ENCODE peak calls at places on chromosomes 2 and 18, in five cellular contexts. O, F, A, C and M are unnamed samples.

GRCh38 chr2:199384043-199384442 is 73.7 kb downstream of the SATB2 start:
- DNase-seq in O (no peak), F (no peak), A (no peak), C (no peak), M (no peak)

GRCh38 chr18:51151568-51152511 is 45.6 kb downstream of the MEX3C start:
- DNase-seq in O (no peak), F (peak; percentile 78), A (no peak), C (no peak), M (no peak)

GRCh38 chr2:88227446-88227845 is 57.3 kb downstream of the THNSL2 start:
- DNase-seq in O (no peak), F (no peak), A (no peak), C (no peak), M (no peak)

GRCh38 chr2:84880395-84880644 is 564 bp downstream of the TRABD2A start:
- DNase-seq in O (no peak), F (no peak), A (no peak), C (no peak), M (no peak)

GRCh38 chr2:147607379-147607778 is 237.4 kb upstream of the ACVR2A start:
- DNase-seq in O (no peak), F (no peak), A (no peak), C (no peak), M (no peak)

GRCh38 chr2:52659536-52659935 is 1108.1 kb upstream of the CHAC2 start:
- DNase-seq in O (no peak), F (no peak), A (peak; percentile 35), C (peak; percentile 13), M (peak; percentile 7)

GRCh38 chr2:219125225-219125885 is 35.3 kb downstream of the NHEJ1 start:
- DNase-seq in O (no peak), F (no peak), A (peak; percentile 95), C (peak; percentile 42), M (peak; percentile 88)

GRCh38 chr2:241017228-241017940 is 19.0 kb downstream of the SNED1 start:
- DNase-seq in O (no peak), F (no peak), A (no peak), C (no peak), M (no peak)

GRCh38 chr2:72153026-72153791 is 5.5 kb upstream of the CYP26B1 start:
- DNase-seq in O (no peak), F (peak; percentile 38), A (no peak), C (no peak), M (no peak)

GRCh38 chr2:110735366-110735765 is 3.0 kb downstream of the ACOXL start:
- DNase-seq in O (no peak), F (no peak), A (no peak), C (no peak), M (no peak)

GRCh38 chr18:36809590-36810381 is 19.0 kb downstream of the TPGS2 start:
- DNase-seq in O (no peak), F (peak; percentile 56), A (peak; percentile 83), C (no peak), M (peak; percentile 78)

GRCh38 chr2:12316464-12316863 is 400.3 kb upstream of the TRIB2 start:
- DNase-seq in O (no peak), F (no peak), A (no peak), C (no peak), M (no peak)

GRCh38 chr18:36153203-36153602 is 23.5 kb downstream of the ELP2 start:
- DNase-seq in O (no peak), F (no peak), A (peak; percentile 9), C (peak; percentile 77), M (peak; percentile 90)

DNA sequence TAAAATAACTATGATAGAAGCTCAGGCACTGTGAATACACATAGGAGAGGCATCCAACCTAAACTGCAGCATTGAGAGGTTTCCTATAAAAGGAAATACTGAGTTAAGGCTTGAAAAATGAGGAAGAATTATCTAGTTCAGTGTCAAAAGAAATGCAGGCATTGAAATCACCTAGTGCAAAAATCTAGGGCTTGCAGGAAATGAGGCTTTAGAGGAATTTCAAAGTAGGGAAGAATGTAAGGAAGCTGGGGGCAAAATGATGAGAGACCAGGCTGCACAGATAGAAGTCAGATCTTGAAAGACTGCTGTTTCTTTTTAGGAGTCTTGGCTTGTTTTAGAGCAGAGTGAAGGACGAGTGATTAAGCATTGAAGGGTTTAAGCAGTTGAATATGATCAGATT is 28.1 kb upstream of the SCYGR2 start:
- DNase-seq in O (no peak), F (no peak), A (no peak), C (no peak), M (no peak)
- TF ChIP-seq CTCF in O (no peak), F (no peak), A (no peak), C (no peak), M (no peak)

GRCh38 chr2:233210843-233211600 is 40.5 kb upstream of the ATG16L1 start:
- DNase-seq in O (no peak), F (no peak), A (peak; percentile 94), C (peak; percentile 82), M (peak; percentile 96)

GRCh38 chr2:233209978-233210680 is 41.3 kb upstream of the ATG16L1 start:
- DNase-seq in O (no peak), F (no peak), A (peak; percentile 65), C (no peak), M (no peak)

GRCh38 chr2:233209117-233209977 is 42.1 kb upstream of the ATG16L1 start:
- DNase-seq in O (no peak), F (no peak), A (peak; percentile 44), C (no peak), M (peak; percentile 67)

GRCh38 chr2:233204286-233204936 is 47.1 kb upstream of the ATG16L1 start:
- DNase-seq in O (no peak), F (no peak), A (no peak), C (no peak), M (no peak)

GRCh38 chr2:233208382-233209116 is 42.9 kb upstream of the ATG16L1 start:
- DNase-seq in O (no peak), F (no peak), A (no peak), C (no peak), M (no peak)
- TF ChIP-seq CTCF in O (no peak), F (no peak), A (peak; percentile 11), C (no peak), M (no peak)

DNA sequence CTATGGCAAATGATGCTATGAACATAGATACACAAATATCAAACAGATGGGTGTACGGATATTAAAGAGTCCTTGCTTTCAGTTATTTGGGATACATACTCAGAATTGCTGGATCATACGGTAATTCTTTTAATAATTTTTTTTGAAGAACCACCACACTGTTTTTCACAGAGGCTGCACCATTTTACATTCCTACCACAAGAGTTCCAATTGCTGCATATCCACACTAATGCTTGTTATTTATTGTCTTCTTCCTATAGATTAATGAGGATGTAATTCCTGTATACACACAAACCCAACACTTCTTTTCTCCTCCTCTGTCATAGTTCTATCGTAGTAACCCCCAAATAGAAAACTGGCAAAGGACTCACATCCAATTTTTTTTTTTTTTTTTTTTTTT is 21.7 kb downstream of the CD302 start:
- DNase-seq in O (no peak), F (no peak), A (no peak), C (no peak), M (no peak)
- TF ChIP-seq CTCF in O (peak; percentile 10), F (no peak), A (peak; percentile 45), C (peak; percentile 48), M (peak; percentile 38)

GRCh38 chr2:204026294-204026693 is 89.7 kb downstream of the ICOS start:
- DNase-seq in O (no peak), F (no peak), A (no peak), C (no peak), M (no peak)
- TF ChIP-seq CTCF in O (no peak), F (no peak), A (no peak), C (no peak), M (peak; percentile 6)

GRCh38 chr18:48875942-48876511 is 74.7 kb downstream of the SMAD7 start:
- DNase-seq in O (no peak), F (no peak), A (peak; percentile 48), C (no peak), M (no peak)
- TF ChIP-seq CTCF in O (peak; percentile 11), F (no peak), A (peak; percentile 34), C (no peak), M (no peak)

GRCh38 chr2:47519604-47520301 is 116.8 kb downstream of the MSH2 start:
- DNase-seq in O (no peak), F (no peak), A (no peak), C (no peak), M (no peak)

GRCh38 chr2:47521666-47522285 is 118.8 kb downstream of the MSH2 start:
- DNase-seq in O (no peak), F (no peak), A (no peak), C (no peak), M (no peak)

GRCh38 chr2:47519147-47519537 is 116.2 kb downstream of the MSH2 start:
- DNase-seq in O (no peak), F (no peak), A (no peak), C (no peak), M (no peak)

GRCh38 chr2:47520302-47520630 is 117.3 kb downstream of the MSH2 start:
- DNase-seq in O (no peak), F (no peak), A (no peak), C (no peak), M (no peak)

DNA sequence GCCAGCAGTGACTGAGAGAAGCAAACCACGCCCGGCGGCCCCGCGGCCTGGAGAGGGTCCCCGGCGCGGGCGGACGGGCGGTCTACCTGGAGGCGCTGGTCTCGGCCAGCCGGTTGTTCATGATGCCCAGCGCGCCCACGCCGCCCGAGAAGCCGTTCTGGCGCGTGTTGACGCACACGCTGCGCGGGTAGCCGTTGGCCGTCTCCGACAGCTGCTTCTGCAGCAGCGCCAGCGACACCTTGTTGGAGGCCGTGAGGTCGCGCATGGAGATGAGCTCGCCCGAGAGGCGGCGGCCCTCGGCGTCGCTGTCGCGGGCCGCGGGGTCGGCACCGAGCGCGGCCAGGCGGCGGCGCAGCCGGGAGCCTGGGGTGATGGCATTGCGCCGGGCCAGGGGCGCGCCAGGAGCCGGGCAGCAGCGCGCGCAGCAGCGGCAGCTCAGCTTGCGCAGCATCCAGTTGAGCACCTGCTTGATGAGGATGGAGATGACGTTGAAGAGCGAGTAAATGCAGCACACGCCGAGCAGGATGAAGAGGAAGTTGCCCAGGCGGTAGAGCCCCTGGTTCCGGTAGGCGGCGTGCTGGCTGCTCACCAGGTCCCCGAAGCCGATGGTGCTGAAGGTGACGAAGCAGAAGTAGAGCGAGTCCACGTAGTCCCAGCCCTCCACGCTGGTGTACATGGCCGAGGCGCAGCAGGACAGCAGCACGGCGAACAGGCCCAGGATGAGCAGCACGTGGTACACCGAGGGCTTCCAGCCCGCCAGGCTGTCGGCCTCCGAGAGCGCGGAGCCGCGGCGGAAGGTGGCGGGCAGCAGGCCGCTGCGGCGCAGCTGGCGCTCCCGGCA is 118.1 kb downstream of the MSH2 start:
- DNase-seq in O (no peak), F (peak; percentile 82), A (peak; percentile 51), C (no peak), M (peak; percentile 48)
- TF ChIP-seq CTCF in O (no peak), F (peak; percentile 25), A (peak; percentile 46), C (peak; percentile 39), M (peak; percentile 32)

GRCh38 chr18:42030586-42031182 is 75.7 kb downstream of the PIK3C3 start:
- DNase-seq in O (no peak), F (no peak), A (peak; percentile 63), C (no peak), M (no peak)
- TF ChIP-seq CTCF in O (no peak), F (no peak), A (peak; percentile 92), C (peak; percentile 77), M (peak; percentile 60)

DNA sequence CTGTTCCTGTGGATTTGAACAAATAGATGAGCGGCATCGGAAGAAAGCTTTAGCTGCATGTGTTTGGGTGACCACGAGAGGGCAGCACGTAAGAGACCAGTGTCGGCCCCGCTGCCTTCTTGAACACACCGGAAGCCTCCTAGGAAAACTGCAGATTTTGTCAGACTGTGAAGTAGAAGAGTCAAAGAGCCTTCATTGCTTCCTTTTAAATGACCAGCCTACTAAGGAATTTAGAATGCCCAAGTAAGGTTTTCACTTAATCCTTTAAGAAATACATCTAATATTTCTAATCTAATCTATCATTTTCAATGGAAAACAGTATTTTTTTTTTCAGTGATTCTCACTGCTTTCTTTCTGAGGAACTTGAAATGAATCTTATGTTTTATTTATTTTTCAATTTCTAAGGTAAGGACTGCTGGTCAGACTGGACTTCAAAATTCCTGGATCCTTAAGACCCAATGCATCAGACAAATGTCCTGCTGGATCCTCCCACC is 55.4 kb upstream of the SEC11C start:
- DNase-seq in O (peak; percentile 12), F (peak; percentile 76), A (peak; percentile 87), C (peak; percentile 34), M (peak; percentile 77)
- TF ChIP-seq CTCF in O (peak; percentile 79), F (peak; percentile 77), A (peak; percentile 94), C (peak; percentile 93), M (peak; percentile 91)